ENCODE peak calls at places on chromosome 5, in seven cellular contexts. One of them, this sample, is unnamed.

GRCh38 chr5:6705088-6705487 is 8.1 kb upstream of the TENT4A start:
- DNase-seq in stimulated activated CD8-positive, alpha-beta memory T cell treated with anti-CD3 and anti-CD28 coated beads, Interleukin-2, amount 100 ng/mL, for 48 hours: no peak
- DNase-seq in adrenal gland: no peak
- DNase-seq in lower lobe of right lung: no peak
- DNase-seq in neuronal stem cell: no peak
- DNase-seq in T-helper 1 cell: no peak
- DNase-seq in progenitor cell of endocrine pancreas: no peak
- DNase-seq in this sample: no peak

GRCh38 chr5:5767286-5767928 is 344.9 kb downstream of the ICE1 start:
- DNase-seq in progenitor cell of endocrine pancreas: no peak
- DNase-seq in neuronal stem cell: no peak
- DNase-seq in stimulated activated CD8-positive, alpha-beta memory T cell treated with anti-CD3 and anti-CD28 coated beads, Interleukin-2, amount 100 ng/mL, for 48 hours: no peak
- DNase-seq in adrenal gland: peak
- DNase-seq in T-helper 1 cell: no peak
- DNase-seq in lower lobe of right lung: peak
- DNase-seq in this sample: no peak

GRCh38 chr5:53091304-53091703 is 18.3 kb downstream of the MOCS2 start:
- DNase-seq in neuronal stem cell: no peak
- DNase-seq in T-helper 1 cell: no peak
- DNase-seq in adrenal gland: no peak
- DNase-seq in progenitor cell of endocrine pancreas: no peak
- DNase-seq in lower lobe of right lung: no peak
- DNase-seq in stimulated activated CD8-positive, alpha-beta memory T cell treated with anti-CD3 and anti-CD28 coated beads, Interleukin-2, amount 100 ng/mL, for 48 hours: no peak
- DNase-seq in this sample: no peak

GRCh38 chr5:32736842-32737241 is 25.7 kb downstream of the NPR3 start:
- DNase-seq in progenitor cell of endocrine pancreas: no peak
- DNase-seq in T-helper 1 cell: no peak
- DNase-seq in neuronal stem cell: no peak
- DNase-seq in adrenal gland: no peak
- DNase-seq in stimulated activated CD8-positive, alpha-beta memory T cell treated with anti-CD3 and anti-CD28 coated beads, Interleukin-2, amount 100 ng/mL, for 48 hours: no peak
- DNase-seq in lower lobe of right lung: no peak
- DNase-seq in this sample: no peak

GRCh38 chr5:103525366-103525765 is 37.2 kb downstream of the NUDT12 start:
- DNase-seq in stimulated activated CD8-positive, alpha-beta memory T cell treated with anti-CD3 and anti-CD28 coated beads, Interleukin-2, amount 100 ng/mL, for 48 hours: no peak
- DNase-seq in adrenal gland: no peak
- DNase-seq in neuronal stem cell: no peak
- DNase-seq in T-helper 1 cell: no peak
- DNase-seq in progenitor cell of endocrine pancreas: no peak
- DNase-seq in lower lobe of right lung: no peak
- DNase-seq in this sample: no peak

GRCh38 chr5:139395844-139396640 is 1.1 kb upstream of the PROB1 start:
- DNase-seq in stimulated activated CD8-positive, alpha-beta memory T cell treated with anti-CD3 and anti-CD28 coated beads, Interleukin-2, amount 100 ng/mL, for 48 hours: no peak
- DNase-seq in T-helper 1 cell: no peak
- DNase-seq in adrenal gland: peak
- DNase-seq in lower lobe of right lung: no peak
- DNase-seq in neuronal stem cell: no peak
- DNase-seq in progenitor cell of endocrine pancreas: no peak
- DNase-seq in this sample: no peak

GRCh38 chr5:19891658-19892057 is 96.3 kb downstream of the CDH18 start:
- DNase-seq in stimulated activated CD8-positive, alpha-beta memory T cell treated with anti-CD3 and anti-CD28 coated beads, Interleukin-2, amount 100 ng/mL, for 48 hours: no peak
- DNase-seq in adrenal gland: no peak
- DNase-seq in progenitor cell of endocrine pancreas: no peak
- DNase-seq in T-helper 1 cell: no peak
- DNase-seq in neuronal stem cell: no peak
- DNase-seq in lower lobe of right lung: no peak
- DNase-seq in this sample: no peak

GRCh38 chr5:163432527-163432926 is 4.9 kb upstream of the CCNG1 start:
- DNase-seq in stimulated activated CD8-positive, alpha-beta memory T cell treated with anti-CD3 and anti-CD28 coated beads, Interleukin-2, amount 100 ng/mL, for 48 hours: no peak
- DNase-seq in lower lobe of right lung: no peak
- DNase-seq in progenitor cell of endocrine pancreas: no peak
- DNase-seq in T-helper 1 cell: no peak
- DNase-seq in neuronal stem cell: no peak
- DNase-seq in adrenal gland: no peak
- DNase-seq in this sample: no peak

This sample was measured in HAP-1.